ENCODE peak calls at places on chromosomes 7 and 10, in six cellular contexts. G, R, S, L, Q and T are unnamed samples.

GRCh38 chr7:5689118-5689517 is 92.3 kb downstream of the RNF216 start:
- DNase-seq in G (no peak), R (peak), S (no peak), L (no peak), Q (peak), T (no peak)

GRCh38 chr10:49334993-49335972 is 36.3 kb downstream of the C10orf71 start:
- DNase-seq in G (no peak), R (no peak), S (no peak), L (no peak), Q (no peak), T (no peak)

GRCh38 chr10:101066146-101066889 is 4.5 kb downstream of the KAZALD1 start:
- DNase-seq in G (peak), R (peak), S (peak), L (peak), Q (peak), T (peak)

GRCh38 chr7:74051193-74051592 is 23.2 kb downstream of the ELN start:
- DNase-seq in G (no peak), R (no peak), S (peak), L (no peak), Q (no peak), T (no peak)

GRCh38 chr10:113486531-113486930 is 66.3 kb upstream of the HABP2 start:
- DNase-seq in G (no peak), R (no peak), S (no peak), L (peak), Q (no peak), T (no peak)

GRCh38 chr10:97356318-97356914 is 21.9 kb upstream of the FRAT2 start:
- DNase-seq in G (no peak), R (no peak), S (no peak), L (no peak), Q (no peak), T (no peak)

GRCh38 chr7:47153076-47153475 is 428.8 kb downstream of the TNS3 start:
- DNase-seq in G (no peak), R (peak), S (no peak), L (no peak), Q (peak), T (no peak)

GRCh38 chr7:81457858-81458522 is 311.9 kb downstream of the HGF start:
- DNase-seq in G (no peak), R (peak), S (no peak), L (no peak), Q (peak), T (no peak)

GRCh38 chr10:96415896-96416554 is 57.2 kb upstream of the OPALIN start:
- DNase-seq in G (peak), R (no peak), S (no peak), L (no peak), Q (no peak), T (no peak)

GRCh38 chr10:3516191-3516590 is 268.8 kb downstream of the KLF6 start:
- DNase-seq in G (no peak), R (no peak), S (no peak), L (no peak), Q (no peak), T (peak)

GRCh38 chr7:25643285-25643684 is 415.0 kb upstream of the NPVF start:
- DNase-seq in G (no peak), R (no peak), S (no peak), L (no peak), Q (no peak), T (no peak)

GRCh38 chr7:116316838-116317612 is 106.7 kb downstream of the TES start:
- DNase-seq in G (no peak), R (peak), S (no peak), L (peak), Q (peak), T (peak)

GRCh38 chr10:110387983-110388681 is 83.4 kb upstream of the SMNDC1 start:
- DNase-seq in G (no peak), R (no peak), S (no peak), L (no peak), Q (no peak), T (no peak)

GRCh38 chr7:111162692-111163091 is 71.8 kb downstream of the LRRN3 start:
- DNase-seq in G (no peak), R (no peak), S (no peak), L (no peak), Q (peak), T (no peak)

GRCh38 chr10:116783011-116783655 is 40.8 kb upstream of the HSPA12A start:
- DNase-seq in G (no peak), R (peak), S (no peak), L (no peak), Q (no peak), T (no peak)

GRCh38 chr7:108083980-108084379 is 46.2 kb downstream of the LAMB4 start:
- DNase-seq in G (no peak), R (peak), S (no peak), L (no peak), Q (peak), T (no peak)

GRCh38 chr7:35736725-35737124 is 41.8 kb upstream of the HERPUD2 start:
- DNase-seq in G (no peak), R (peak), S (no peak), L (peak), Q (no peak), T (no peak)

GRCh38 chr7:77903597-77903996 is 105.0 kb downstream of the PHTF2 start:
- DNase-seq in G (no peak), R (peak), S (peak), L (no peak), Q (no peak), T (no peak)

GRCh38 chr7:101109368-101109767 is 17.5 kb upstream of the SERPINE1 start:
- DNase-seq in G (no peak), R (no peak), S (no peak), L (no peak), Q (no peak), T (no peak)

GRCh38 chr10:49651917-49652316 is 27.5 kb upstream of the C10orf53 start:
- DNase-seq in G (peak), R (no peak), S (no peak), L (no peak), Q (no peak), T (no peak)

GRCh38 chr7:99094369-99094768 is 49.5 kb downstream of the SMURF1 start:
- DNase-seq in G (no peak), R (peak), S (no peak), L (no peak), Q (no peak), T (no peak)

GRCh38 chr7:47474211-47474936 is 107.5 kb downstream of the TNS3 start:
- DNase-seq in G (no peak), R (peak), S (no peak), L (no peak), Q (peak), T (no peak)

GRCh38 chr10:107544706-107545520 is 380.4 kb upstream of the SORCS1 start:
- DNase-seq in G (no peak), R (no peak), S (peak), L (no peak), Q (no peak), T (no peak)

GRCh38 chr10:13877154-13877909 is 290.6 kb downstream of the PRPF18 start:
- DNase-seq in G (no peak), R (peak), S (no peak), L (no peak), Q (peak), T (no peak)

GRCh38 chr10:30467939-30468338 is 34.0 kb downstream of the MAP3K8 start:
- DNase-seq in G (no peak), R (no peak), S (no peak), L (no peak), Q (no peak), T (no peak)

GRCh38 chr7:1225462-1226154 is 7.1 kb upstream of the UNCX start:
- DNase-seq in G (peak), R (no peak), S (peak), L (no peak), Q (no peak), T (no peak)

GRCh38 chr10:4790922-4791321 is 35.1 kb upstream of the AKR1E2 start:
- DNase-seq in G (no peak), R (no peak), S (no peak), L (no peak), Q (no peak), T (no peak)

GRCh38 chr7:105319578-105319977 is 69.1 kb downstream of the SRPK2 start:
- DNase-seq in G (no peak), R (no peak), S (no peak), L (no peak), Q (no peak), T (no peak)

GRCh38 chr10:26251925-26252324 is 35.4 kb downstream of the GAD2 start:
- DNase-seq in G (no peak), R (no peak), S (no peak), L (no peak), Q (no peak), T (no peak)
- H2BK5ac ChIP-seq in G (no peak), R (no peak), S (no peak), L (no peak), Q (no peak), T (no peak)

DNA sequence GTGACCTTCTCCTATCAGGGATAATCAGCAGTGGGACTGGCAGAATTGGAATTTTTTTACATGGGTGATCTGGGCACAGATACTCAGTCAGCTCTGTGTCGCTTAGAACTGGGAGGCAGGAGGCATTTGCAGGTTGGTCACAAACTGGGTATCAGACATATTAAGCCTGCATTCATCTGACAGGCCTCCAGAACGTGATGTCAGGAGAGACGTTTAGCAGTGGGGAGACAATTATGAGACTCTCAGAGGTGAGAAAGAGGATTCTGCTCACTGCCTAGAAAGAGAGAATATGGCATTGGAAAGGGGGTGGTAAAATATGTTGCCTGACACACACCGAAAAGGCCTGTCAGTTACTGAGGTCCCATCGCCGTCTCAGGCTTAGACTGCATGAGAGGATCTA is 717.6 kb upstream of the GALNT17 start:
- DNase-seq in G (no peak), R (no peak), S (no peak), L (no peak), Q (no peak), T (no peak)
- H2AFZ ChIP-seq in G (no peak), R (no peak), S (no peak), L (no peak), Q (no peak), T (no peak)

GRCh38 chr7:18440934-18441333 is 54.6 kb upstream of the HDAC9 start:
- DNase-seq in G (no peak), R (no peak), S (no peak), L (no peak), Q (no peak), T (no peak)

GRCh38 chr7:18444856-18445255 is 50.7 kb upstream of the HDAC9 start:
- DNase-seq in G (no peak), R (no peak), S (no peak), L (no peak), Q (no peak), T (no peak)

GRCh38 chr7:18445483-18445882 is 50.1 kb upstream of the HDAC9 start:
- DNase-seq in G (no peak), R (no peak), S (no peak), L (no peak), Q (no peak), T (no peak)

GRCh38 chr7:18450021-18450420 is 45.5 kb upstream of the HDAC9 start:
- DNase-seq in G (no peak), R (no peak), S (no peak), L (no peak), Q (no peak), T (no peak)

GRCh38 chr7:18445916-18446520 is 49.5 kb upstream of the HDAC9 start:
- DNase-seq in G (no peak), R (no peak), S (no peak), L (no peak), Q (no peak), T (no peak)
- H2BK5ac ChIP-seq in G (no peak), R (no peak), S (no peak), L (no peak), Q (no peak), T (no peak)

GRCh38 chr10:8045728-8046494 is 8.6 kb upstream of the GATA3 start:
- DNase-seq in G (peak), R (no peak), S (no peak), L (no peak), Q (no peak), T (no peak)

GRCh38 chr10:8042864-8043568 is 11.5 kb upstream of the GATA3 start:
- DNase-seq in G (peak), R (no peak), S (peak), L (no peak), Q (no peak), T (peak)

GRCh38 chr10:8043569-8044306 is 10.8 kb upstream of the GATA3 start:
- DNase-seq in G (peak), R (no peak), S (peak), L (no peak), Q (no peak), T (peak)

GRCh38 chr10:8044331-8044907 is 10.1 kb upstream of the GATA3 start:
- DNase-seq in G (no peak), R (no peak), S (no peak), L (no peak), Q (no peak), T (no peak)

GRCh38 chr10:8044908-8045727 is 9.4 kb upstream of the GATA3 start:
- DNase-seq in G (peak), R (no peak), S (peak), L (no peak), Q (no peak), T (peak)
- H2AFZ ChIP-seq in G (no peak), R (peak), S (no peak), L (peak), Q (no peak), T (peak)

GRCh38 chr7:134779741-134780065 is 269 bp downstream of the CALD1 start:
- DNase-seq in G (no peak), R (no peak), S (no peak), L (no peak), Q (no peak), T (no peak)
- H2BK5ac ChIP-seq in G (peak), R (peak), S (peak), L (peak), Q (peak), T (no peak)

GRCh38 chr10:123153486-123154091 is 613 bp upstream of the BUB3 start:
- DNase-seq in G (no peak), R (no peak), S (no peak), L (no peak), Q (no peak), T (no peak)
- H2AFZ ChIP-seq in G (no peak), R (peak), S (no peak), L (no peak), Q (no peak), T (peak)

GRCh38 chr7:30709549-30709948 is 27.3 kb upstream of the CRHR2 start:
- DNase-seq in G (no peak), R (no peak), S (no peak), L (no peak), Q (no peak), T (no peak)
- H2BK5ac ChIP-seq in G (no peak), R (no peak), S (no peak), L (no peak), Q (no peak), T (no peak)

GRCh38 chr10:85148693-85149640 is 820.6 kb downstream of the CCSER2 start:
- DNase-seq in G (no peak), R (no peak), S (no peak), L (no peak), Q (no peak), T (no peak)
- H2AFZ ChIP-seq in G (no peak), R (no peak), S (no peak), L (no peak), Q (no peak), T (no peak)

GRCh38 chr7:3232228-3232627 is 68.8 kb upstream of the SDK1 start:
- DNase-seq in G (no peak), R (no peak), S (no peak), L (no peak), Q (peak), T (no peak)
- H2BK5ac ChIP-seq in G (no peak), R (no peak), S (no peak), L (no peak), Q (no peak), T (no peak)